ENCODE peak calls at places on chromosomes 2 and 18, in seven cellular contexts. C, P, I, B, H, Q and U are unnamed samples.

GRCh38 chr18:79927597-79928562 is 23.6 kb downstream of the SLC66A2 start:
- DNase-seq in C (no peak), P (peak; percentile 38), I (no peak), B (no peak), H (no peak), Q (no peak), U (no peak)

GRCh38 chr2:45771251-45771650 is 119.8 kb downstream of the PRKCE start:
- DNase-seq in C (peak; percentile 25), P (peak; percentile 60), I (no peak), B (peak; percentile 68), H (peak; percentile 60), Q (peak; percentile 38), U (no peak)

GRCh38 chr2:10647886-10648605 is 41.7 kb downstream of the NOL10 start:
- DNase-seq in C (peak; percentile 73), P (no peak), I (no peak), B (no peak), H (no peak), Q (no peak), U (no peak)

GRCh38 chr2:102258386-102259074 is 52.8 kb upstream of the IL1RL1 start:
- DNase-seq in C (peak; percentile 98), P (no peak), I (no peak), B (peak; percentile 68), H (no peak), Q (peak; percentile 88), U (no peak)

GRCh38 chr2:215751200-215751910 is 262.0 kb downstream of the MREG start:
- DNase-seq in C (peak; percentile 98), P (no peak), I (no peak), B (no peak), H (no peak), Q (peak; percentile 70), U (no peak)

GRCh38 chr2:236216711-236217110 is 47.5 kb downstream of the ASB18 start:
- DNase-seq in C (no peak), P (peak; percentile 34), I (no peak), B (no peak), H (no peak), Q (no peak), U (no peak)

GRCh38 chr2:98806266-98806697 is 75.3 kb upstream of the MGAT4A start:
- DNase-seq in C (peak; percentile 24), P (peak; percentile 81), I (no peak), B (no peak), H (peak; percentile 73), Q (no peak), U (no peak)

GRCh38 chr2:151972176-151973012 is 126.5 kb downstream of the CACNB4 start:
- DNase-seq in C (no peak), P (no peak), I (no peak), B (no peak), H (no peak), Q (no peak), U (no peak)

GRCh38 chr2:58930541-58930940 is 689.4 kb upstream of the FANCL start:
- DNase-seq in C (peak; percentile 56), P (no peak), I (no peak), B (no peak), H (no peak), Q (no peak), U (no peak)

GRCh38 chr2:24258718-24259117 is 83.9 kb downstream of the FAM228A start:
- DNase-seq in C (no peak), P (no peak), I (no peak), B (no peak), H (no peak), Q (no peak), U (no peak)

GRCh38 chr2:189534854-189535253 is 45.7 kb downstream of the SLC40A1 start:
- DNase-seq in C (peak; percentile 66), P (no peak), I (no peak), B (peak; percentile 25), H (no peak), Q (peak; percentile 59), U (no peak)

GRCh38 chr18:74745658-74746403 is 148.2 kb downstream of the ZNF407 start:
- DNase-seq in C (peak; percentile 87), P (no peak), I (no peak), B (no peak), H (no peak), Q (peak; percentile 53), U (no peak)

GRCh38 chr2:217953011-217953481 is 49.7 kb downstream of the TNS1 start:
- DNase-seq in C (no peak), P (no peak), I (no peak), B (no peak), H (no peak), Q (no peak), U (no peak)

GRCh38 chr2:236828820-236829219 is 256.9 kb upstream of the COPS8 start:
- DNase-seq in C (no peak), P (no peak), I (no peak), B (no peak), H (no peak), Q (no peak), U (no peak)

GRCh38 chr2:174593574-174594203 is 3.9 kb downstream of the WIPF1 start:
- DNase-seq in C (peak; percentile 91), P (no peak), I (no peak), B (peak; percentile 88), H (no peak), Q (peak; percentile 60), U (peak; percentile 43)

GRCh38 chr18:13563390-13563805 is 163.0 kb downstream of the FAM210A start:
- DNase-seq in C (no peak), P (peak; percentile 59), I (no peak), B (peak; percentile 81), H (no peak), Q (no peak), U (no peak)

GRCh38 chr2:240966457-240966905 is 31.9 kb upstream of the SNED1 start:
- DNase-seq in C (no peak), P (no peak), I (no peak), B (no peak), H (no peak), Q (no peak), U (no peak)

GRCh38 chr18:25247725-25248124 is 104.2 kb downstream of the ZNF521 start:
- DNase-seq in C (peak; percentile 75), P (no peak), I (no peak), B (no peak), H (no peak), Q (peak; percentile 20), U (no peak)

GRCh38 chr18:79608535-79608934 is 71.1 kb upstream of the CTDP1 start:
- DNase-seq in C (no peak), P (no peak), I (no peak), B (no peak), H (no peak), Q (no peak), U (no peak)

GRCh38 chr2:176159678-176160250 is 2.7 kb downstream of the HOXD3 start:
- DNase-seq in C (peak; percentile 62), P (no peak), I (no peak), B (no peak), H (no peak), Q (no peak), U (no peak)

GRCh38 chr2:239399404-239399999 is 1.3 kb downstream of the HDAC4 start:
- DNase-seq in C (peak; percentile 16), P (no peak), I (peak; percentile 36), B (no peak), H (peak; percentile 26), Q (no peak), U (peak; percentile 20)

GRCh38 chr2:26754972-26755670 is 9.0 kb upstream of the SLC35F6 start:
- DNase-seq in C (no peak), P (no peak), I (no peak), B (peak; percentile 39), H (no peak), Q (no peak), U (no peak)